ENCODE peak calls at places on chromosomes 5 and 9, in four cellular contexts. One of them, this sample, is unnamed.

GRCh38 chr5:172678902-172679301 is 37.8 kb downstream of the NEURL1B start:
- DNase-seq in skeletal muscle cell: no peak
- DNase-seq in ovary: no peak
- DNase-seq in AG09309: no peak
- DNase-seq in this sample: no peak

GRCh38 chr5:3197699-3198098 is 397.9 kb upstream of the IRX1 start:
- DNase-seq in skeletal muscle cell: no peak
- DNase-seq in ovary: no peak
- DNase-seq in AG09309: no peak
- DNase-seq in this sample: no peak

GRCh38 chr9:124218438-124219289 is 39.1 kb upstream of the NEK6 start:
- DNase-seq in skeletal muscle cell: no peak
- DNase-seq in ovary: no peak
- DNase-seq in AG09309: no peak
- DNase-seq in this sample: peak

GRCh38 chr5:125302577-125302976 is 556.1 kb upstream of the ZNF608 start:
- DNase-seq in skeletal muscle cell: no peak
- DNase-seq in ovary: no peak
- DNase-seq in AG09309: no peak
- DNase-seq in this sample: no peak

GRCh38 chr5:13566903-13567339 is 377.6 kb downstream of the DNAH5 start:
- DNase-seq in skeletal muscle cell: peak
- DNase-seq in ovary: no peak
- DNase-seq in AG09309: peak
- DNase-seq in this sample: peak

GRCh38 chr5:157369507-157369906 is 90.5 kb upstream of the NIPAL4 start:
- DNase-seq in skeletal muscle cell: no peak
- DNase-seq in ovary: no peak
- DNase-seq in AG09309: no peak
- DNase-seq in this sample: no peak

GRCh38 chr5:148085934-148086333 is 22.2 kb downstream of the SPINK5 start:
- DNase-seq in skeletal muscle cell: no peak
- DNase-seq in ovary: no peak
- DNase-seq in AG09309: peak
- DNase-seq in this sample: no peak

GRCh38 chr9:38138276-38138675 is 69.2 kb upstream of the SHB start:
- DNase-seq in skeletal muscle cell: no peak
- DNase-seq in ovary: no peak
- DNase-seq in AG09309: no peak
- DNase-seq in this sample: no peak

GRCh38 chr5:175796536-175797499 is 74.6 kb upstream of the CPLX2 start:
- DNase-seq in skeletal muscle cell: peak
- DNase-seq in ovary: peak
- DNase-seq in AG09309: peak
- DNase-seq in this sample: peak

GRCh38 chr5:59648949-59649921 is 244.3 kb downstream of the PDE4D start:
- DNase-seq in skeletal muscle cell: no peak
- DNase-seq in ovary: no peak
- DNase-seq in AG09309: no peak
- DNase-seq in this sample: no peak

GRCh38 chr9:6827370-6827949 is 69.7 kb downstream of the KDM4C start:
- DNase-seq in skeletal muscle cell: no peak
- DNase-seq in ovary: no peak
- DNase-seq in AG09309: no peak
- DNase-seq in this sample: peak

GRCh38 chr5:99032234-99033013 is 103.6 kb upstream of the CHD1 start:
- DNase-seq in skeletal muscle cell: peak
- DNase-seq in ovary: peak
- DNase-seq in AG09309: peak
- DNase-seq in this sample: peak

GRCh38 chr9:126088336-126088735 is 238.3 kb upstream of the MVB12B start:
- DNase-seq in skeletal muscle cell: no peak
- DNase-seq in ovary: no peak
- DNase-seq in AG09309: no peak
- DNase-seq in this sample: no peak

GRCh38 chr5:132592521-132592920 is 35.7 kb downstream of the RAD50 start:
- DNase-seq in skeletal muscle cell: peak
- DNase-seq in ovary: no peak
- DNase-seq in AG09309: no peak
- DNase-seq in this sample: peak

GRCh38 chr5:54469655-54470054 is 14.2 kb downstream of the HSPB3 start:
- DNase-seq in skeletal muscle cell: no peak
- DNase-seq in ovary: no peak
- DNase-seq in AG09309: no peak
- DNase-seq in this sample: no peak

GRCh38 chr9:101677864-101678263 is 60.6 kb downstream of the GRIN3A start:
- DNase-seq in skeletal muscle cell: no peak
- DNase-seq in ovary: no peak
- DNase-seq in AG09309: no peak
- DNase-seq in this sample: no peak

GRCh38 chr9:118129541-118129940 is 425.3 kb downstream of the TLR4 start:
- DNase-seq in skeletal muscle cell: no peak
- DNase-seq in ovary: no peak
- DNase-seq in AG09309: no peak
- DNase-seq in this sample: no peak

DNA sequence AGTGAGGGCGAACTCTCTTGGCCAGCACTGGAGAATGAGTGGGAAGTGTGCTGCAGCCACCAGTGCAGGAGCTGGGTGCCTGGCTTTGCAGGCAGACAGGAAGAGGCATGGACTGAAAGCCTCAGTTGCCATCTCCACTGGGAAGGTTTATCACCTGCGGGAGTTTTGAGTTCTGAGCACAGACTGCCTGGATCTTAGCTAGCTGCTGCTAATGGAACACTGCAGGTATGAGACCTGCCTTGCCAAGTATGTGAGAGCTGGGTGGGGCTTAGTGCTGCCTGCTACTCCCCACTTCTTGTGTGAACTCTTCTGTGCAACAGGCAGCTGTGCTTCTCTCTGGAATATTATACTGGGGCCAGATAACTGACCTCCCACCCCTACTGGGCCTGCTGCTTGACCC is 424.1 kb downstream of the TLR4 start:
- DNase-seq in skeletal muscle cell: no peak
- DNase-seq in ovary: no peak
- DNase-seq in AG09309: no peak
- DNase-seq in this sample: no peak
- H3K4me3 ChIP-seq in skeletal muscle cell: no peak
- H3K4me3 ChIP-seq in ovary: no peak
- H3K4me3 ChIP-seq in AG09309: no peak
- H3K4me3 ChIP-seq in this sample: no peak

DNA sequence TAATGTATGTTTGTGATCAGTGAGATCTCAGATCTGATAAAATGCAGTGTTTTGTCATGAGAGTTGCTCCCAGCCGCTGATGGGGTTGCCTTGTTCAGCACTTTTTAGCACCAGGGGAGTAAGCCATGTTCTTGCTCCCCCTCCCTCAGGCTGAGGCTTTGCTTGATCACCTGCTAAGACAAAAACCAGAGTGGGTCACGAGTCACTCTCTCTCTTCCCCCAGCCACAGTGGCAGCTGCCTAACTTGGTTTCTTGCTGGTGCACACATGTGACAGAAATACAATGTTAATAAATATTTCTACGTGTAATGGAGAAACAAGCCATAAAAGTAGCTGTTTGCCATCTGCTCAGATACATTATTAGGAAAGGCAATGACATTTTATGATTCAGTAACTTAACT is 212.4 kb upstream of the DMRT1 start:
- DNase-seq in skeletal muscle cell: no peak
- DNase-seq in ovary: no peak
- DNase-seq in AG09309: no peak
- DNase-seq in this sample: no peak
- H3K4me3 ChIP-seq in skeletal muscle cell: no peak
- H3K4me3 ChIP-seq in ovary: no peak
- H3K4me3 ChIP-seq in AG09309: no peak
- H3K4me3 ChIP-seq in this sample: no peak

DNA sequence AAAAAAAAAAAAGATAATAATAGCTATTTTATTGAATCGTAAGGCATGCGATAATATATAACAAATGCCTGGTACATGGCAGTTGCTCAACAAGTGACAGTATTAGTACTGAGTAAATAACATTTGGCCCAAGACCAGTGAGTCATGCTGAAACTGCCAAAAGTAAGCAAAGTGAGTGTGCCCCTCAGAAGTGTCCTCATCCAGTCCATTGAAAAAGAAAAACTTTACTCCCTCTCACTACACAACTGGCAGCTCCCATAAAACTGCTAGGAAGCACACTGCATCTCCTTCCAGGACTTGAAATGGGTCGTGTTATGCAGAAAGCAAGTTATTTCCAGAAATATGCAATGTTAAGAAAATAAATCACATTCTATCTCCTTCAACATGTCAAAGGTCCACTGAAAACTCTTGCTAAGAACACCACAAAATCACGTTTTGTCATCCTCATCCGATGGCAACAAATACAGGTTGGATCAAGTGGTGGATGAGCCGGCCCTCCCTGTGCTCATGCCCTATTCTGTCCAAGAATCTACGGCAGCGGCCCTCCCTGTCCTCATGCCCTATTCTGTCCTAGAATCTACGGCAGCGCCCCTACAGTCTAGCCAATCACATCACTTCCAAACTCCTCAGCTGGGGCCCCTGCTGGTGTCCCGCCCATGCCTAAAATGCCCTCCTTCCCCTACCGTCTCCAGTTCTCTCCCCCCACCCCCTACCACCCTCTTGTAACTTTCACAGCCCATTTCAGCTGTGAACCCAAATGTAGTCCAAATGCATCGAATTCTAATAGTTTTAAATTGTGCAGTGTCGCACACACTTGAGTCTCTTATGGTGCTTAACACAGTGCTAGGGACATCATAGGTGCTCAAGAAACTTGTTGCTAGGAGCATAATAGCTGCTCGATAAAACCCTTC is 12.5 kb downstream of the PTCH1 start:
- DNase-seq in skeletal muscle cell: peak
- DNase-seq in ovary: no peak
- DNase-seq in AG09309: no peak
- DNase-seq in this sample: peak
- H3K4me3 ChIP-seq in skeletal muscle cell: peak
- H3K4me3 ChIP-seq in ovary: no peak
- H3K4me3 ChIP-seq in AG09309: no peak
- H3K4me3 ChIP-seq in this sample: no peak

GRCh38 chr5:141853895-141854626 is 24.1 kb downstream of the PCDH1 start:
- DNase-seq in skeletal muscle cell: no peak
- DNase-seq in ovary: no peak
- DNase-seq in AG09309: no peak
- DNase-seq in this sample: no peak
- H3K4me3 ChIP-seq in skeletal muscle cell: no peak
- H3K4me3 ChIP-seq in ovary: no peak
- H3K4me3 ChIP-seq in AG09309: no peak
- H3K4me3 ChIP-seq in this sample: no peak

DNA sequence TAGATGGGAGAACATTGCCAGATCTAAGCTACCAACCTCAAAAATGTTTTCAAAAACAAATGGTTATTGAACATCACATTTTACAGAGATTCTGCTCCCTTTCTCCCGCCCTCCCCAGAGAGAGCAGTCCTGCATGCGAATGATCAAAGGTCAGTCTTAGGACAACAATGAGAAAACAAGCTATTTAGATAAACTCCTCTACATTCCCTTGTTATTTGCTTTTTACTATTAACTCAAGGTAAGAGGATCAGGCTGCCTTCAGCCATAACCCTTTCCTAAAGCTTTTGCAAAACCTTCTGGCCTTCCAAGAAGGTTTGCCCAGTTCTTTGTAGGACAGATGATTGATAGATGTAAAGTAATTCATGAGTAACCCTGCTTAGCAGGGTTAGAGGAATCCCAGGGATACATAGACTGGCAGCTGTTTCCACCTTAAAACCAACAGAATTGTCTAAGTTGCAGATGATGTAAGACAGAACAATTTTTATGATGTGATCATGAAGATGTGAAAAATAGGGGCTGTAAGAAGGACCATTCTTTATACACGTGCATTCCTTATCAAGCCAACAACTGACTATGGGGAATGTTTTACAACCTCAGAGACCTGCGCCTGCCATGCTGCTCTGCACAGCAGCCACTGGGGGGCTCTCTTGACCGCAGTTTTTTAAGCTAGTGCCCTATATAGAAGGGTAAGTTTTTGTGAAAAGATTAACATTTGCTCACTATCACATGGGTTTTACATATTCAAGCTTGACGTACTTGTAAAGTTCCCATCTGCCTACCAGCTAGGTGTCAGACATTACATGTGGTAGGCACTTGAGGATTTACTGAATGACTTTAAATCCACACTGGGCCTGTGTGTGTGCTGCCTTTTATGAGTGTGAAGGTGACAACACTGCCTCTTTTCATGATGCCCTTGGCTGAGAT is 2.3 kb upstream of the ZNF782 start:
- DNase-seq in skeletal muscle cell: no peak
- DNase-seq in ovary: peak
- DNase-seq in AG09309: peak
- DNase-seq in this sample: peak
- H3K4me3 ChIP-seq in skeletal muscle cell: no peak
- H3K4me3 ChIP-seq in ovary: no peak
- H3K4me3 ChIP-seq in AG09309: no peak
- H3K4me3 ChIP-seq in this sample: no peak

GRCh38 chr5:9540791-9541190 is 5.1 kb downstream of the SEMA5A start:
- DNase-seq in skeletal muscle cell: no peak
- DNase-seq in ovary: no peak
- DNase-seq in AG09309: peak
- DNase-seq in this sample: peak
- H3K4me3 ChIP-seq in skeletal muscle cell: no peak
- H3K4me3 ChIP-seq in ovary: no peak
- H3K4me3 ChIP-seq in AG09309: peak
- H3K4me3 ChIP-seq in this sample: peak

GRCh38 chr5:80960531-80961375 is 590 bp downstream of the RASGRF2 start:
- DNase-seq in skeletal muscle cell: no peak
- DNase-seq in ovary: peak
- DNase-seq in AG09309: no peak
- DNase-seq in this sample: peak

GRCh38 chr5:80961376-80962281 is 1.5 kb downstream of the RASGRF2 start:
- DNase-seq in skeletal muscle cell: no peak
- DNase-seq in ovary: no peak
- DNase-seq in AG09309: no peak
- DNase-seq in this sample: peak

GRCh38 chr5:80958611-80959010 is 1.6 kb upstream of the RASGRF2 start:
- DNase-seq in skeletal muscle cell: no peak
- DNase-seq in ovary: no peak
- DNase-seq in AG09309: no peak
- DNase-seq in this sample: no peak

GRCh38 chr5:80959138-80959537 is 1.0 kb upstream of the RASGRF2 start:
- DNase-seq in skeletal muscle cell: no peak
- DNase-seq in ovary: no peak
- DNase-seq in AG09309: no peak
- DNase-seq in this sample: no peak

DNA sequence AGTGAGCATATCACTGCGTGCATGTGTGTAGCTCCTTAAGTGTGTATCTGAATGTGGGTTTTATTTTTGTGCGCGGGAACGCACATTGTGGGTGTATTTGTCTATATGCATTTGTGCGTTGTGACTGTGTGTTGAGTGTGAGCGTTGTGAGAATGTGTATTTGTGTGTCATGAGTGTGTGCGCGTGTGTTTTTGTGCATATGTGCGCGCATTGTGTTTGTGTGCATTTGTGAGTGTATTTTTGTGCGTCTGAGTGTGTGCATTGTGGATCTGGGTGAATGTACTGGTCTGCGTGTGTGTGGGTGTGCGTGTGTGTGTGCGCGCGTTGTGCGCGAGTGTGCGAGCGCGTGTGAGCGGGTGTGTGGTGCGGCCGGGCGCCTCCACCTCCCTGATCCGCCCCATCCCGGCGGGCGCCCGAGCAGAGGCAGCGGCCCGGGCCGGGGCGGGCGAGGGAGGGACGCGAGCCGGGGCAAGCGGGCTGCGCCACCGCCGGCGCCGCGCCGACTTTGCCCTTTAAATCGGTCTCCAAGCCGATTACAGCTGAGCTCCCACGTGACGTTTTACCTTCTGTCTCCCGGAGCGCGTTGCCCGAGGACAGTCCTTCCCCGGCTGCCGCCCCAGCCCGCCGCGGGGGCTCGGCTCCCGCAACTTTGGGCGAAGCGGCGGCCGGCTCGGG is at the start of gene RASGRF2:
- DNase-seq in skeletal muscle cell: no peak
- DNase-seq in ovary: peak
- DNase-seq in AG09309: no peak
- DNase-seq in this sample: peak
- H3K4me3 ChIP-seq in skeletal muscle cell: peak
- H3K4me3 ChIP-seq in ovary: peak
- H3K4me3 ChIP-seq in AG09309: peak
- H3K4me3 ChIP-seq in this sample: peak

This sample was measured in foreskin fibroblast.